ENCODE peak calls at places on chromosomes 16 and 17, in four cellular contexts. J is K562, C is HCT116, H is GM12878. K is an unnamed sample.

GRCh38 chr16:377419-377951 is 4.3 kb downstream of the PGAP6 start:
- DNase-seq in J (no peak), C (no peak), H (no peak), K (no peak)

GRCh38 chr17:82863941-82864720 is 24.3 kb upstream of the ZNF750 start:
- DNase-seq in J (peak; percentile 63), C (peak; percentile 68), H (peak; percentile 97), K (peak; percentile 70)

GRCh38 chr16:85583491-85584181 is 29.5 kb upstream of the GSE1 start:
- DNase-seq in J (no peak), C (no peak), H (no peak), K (peak; percentile 69)

GRCh38 chr16:69822174-69822935 is 60.2 kb downstream of the WWP2 start:
- DNase-seq in J (no peak), C (no peak), H (no peak), K (no peak)

GRCh38 chr16:51355871-51356270 is 204.8 kb upstream of the SALL1 start:
- DNase-seq in J (no peak), C (no peak), H (no peak), K (no peak)

GRCh38 chr17:16430650-16431049 is 15.3 kb downstream of the TRPV2 start:
- DNase-seq in J (no peak), C (no peak), H (no peak), K (no peak)

GRCh38 chr17:8001976-8002645 is at the start of gene GUCY2D:
- DNase-seq in J (no peak), C (no peak), H (no peak), K (no peak)

GRCh38 chr17:82384730-82385429 is 13.3 kb downstream of the UTS2R start:
- DNase-seq in J (peak; percentile 37), C (no peak), H (no peak), K (peak; percentile 59)

GRCh38 chr17:60151355-60151754 is 1.6 kb downstream of the CA4 start:
- DNase-seq in J (no peak), C (no peak), H (no peak), K (no peak)

GRCh38 chr17:48382989-48383388 is 47.0 kb downstream of the SKAP1 start:
- DNase-seq in J (no peak), C (no peak), H (no peak), K (no peak)

GRCh38 chr17:15510361-15510760 is 42.9 kb upstream of the CDRT4 start:
- DNase-seq in J (no peak), C (peak; percentile 19), H (no peak), K (no peak)

GRCh38 chr16:89210904-89211515 is 6.5 kb upstream of the ZNF778 start:
- DNase-seq in J (no peak), C (no peak), H (no peak), K (peak; percentile 33)

GRCh38 chr17:7716901-7717755 is at the start of gene DNAH2:
- DNase-seq in J (peak; percentile 90), C (peak; percentile 89), H (no peak), K (peak; percentile 97)

GRCh38 chr17:68398731-68399637 is 58.3 kb downstream of the WIPI1 start:
- DNase-seq in J (peak; percentile 76), C (peak; percentile 72), H (no peak), K (peak; percentile 86)

GRCh38 chr16:19005561-19006445 is 22.1 kb downstream of the TMC7 start:
- DNase-seq in J (no peak), C (peak; percentile 78), H (no peak), K (no peak)

GRCh38 chr16:85153656-85154091 is 41.4 kb upstream of the CIBAR2 start:
- DNase-seq in J (no peak), C (no peak), H (no peak), K (no peak)

GRCh38 chr16:88734361-88734728 is 28.0 kb downstream of the CTU2 start:
- DNase-seq in J (no peak), C (no peak), H (no peak), K (no peak)

GRCh38 chr17:13590441-13590840 is 11.3 kb downstream of the HS3ST3A1 start:
- DNase-seq in J (no peak), C (no peak), H (no peak), K (no peak)

GRCh38 chr16:22694887-22695382 is 119.0 kb upstream of the HS3ST2 start:
- DNase-seq in J (no peak), C (no peak), H (no peak), K (no peak)

GRCh38 chr16:22373662-22374310 is 633 bp downstream of the CDR2 start:
- DNase-seq in J (no peak), C (no peak), H (no peak), K (peak; percentile 54)

GRCh38 chr16:70789231-70789926 is 11.6 kb downstream of the VAC14 start:
- DNase-seq in J (no peak), C (no peak), H (no peak), K (peak; percentile 36)

GRCh38 chr16:57721765-57722499 is 13.6 kb upstream of the KATNB1 start:
- DNase-seq in J (no peak), C (no peak), H (no peak), K (peak; percentile 44)

GRCh38 chr16:8660841-8661301 is 13.5 kb upstream of the ABAT start:
- DNase-seq in J (peak; percentile 43), C (peak; percentile 62), H (no peak), K (peak; percentile 81)

GRCh38 chr17:39236981-39237441 is 11.3 kb upstream of the STAC2 start:
- DNase-seq in J (no peak), C (no peak), H (no peak), K (no peak)

GRCh38 chr17:47288531-47289116 is 35.0 kb downstream of the ITGB3 start:
- DNase-seq in J (peak; percentile 86), C (no peak), H (no peak), K (no peak)

GRCh38 chr17:36583787-36584186 is 7.9 kb upstream of the DHRS11 start:
- DNase-seq in J (no peak), C (no peak), H (no peak), K (no peak)

GRCh38 chr17:32451879-32452278 is 7.6 kb downstream of the PSMD11 start:
- DNase-seq in J (no peak), C (no peak), H (no peak), K (no peak)

GRCh38 chr17:61393904-61394629 is 5.6 kb upstream of the TBX2 start:
- DNase-seq in J (no peak), C (no peak), H (no peak), K (peak; percentile 81)

GRCh38 chr17:70820276-70820675 is 650.9 kb downstream of the KCNJ2 start:
- DNase-seq in J (no peak), C (no peak), H (no peak), K (no peak)

GRCh38 chr16:31298340-31298739 is 38.6 kb downstream of the ITGAM start:
- DNase-seq in J (no peak), C (no peak), H (no peak), K (no peak)

GRCh38 chr16:24966599-24966998 is 48.6 kb downstream of the ARHGAP17 start:
- DNase-seq in J (no peak), C (no peak), H (no peak), K (no peak)

GRCh38 chr16:50835358-50836060 is 93.6 kb downstream of the CYLD start:
- DNase-seq in J (no peak), C (no peak), H (no peak), K (no peak)

GRCh38 chr17:6463616-6464445 is 19.6 kb downstream of the PIMREG start:
- DNase-seq in J (no peak), C (no peak), H (no peak), K (no peak)

GRCh38 chr17:67157732-67158639 is 87.0 kb downstream of the HELZ start:
- DNase-seq in J (peak; percentile 31), C (peak; percentile 10), H (peak; percentile 2), K (peak; percentile 75)

GRCh38 chr17:3639981-3640596 is 3.5 kb downstream of the CTNS start:
- DNase-seq in J (peak; percentile 57), C (no peak), H (no peak), K (no peak)

GRCh38 chr17:511001-511690 is 158.5 kb upstream of the RPH3AL start:
- DNase-seq in J (no peak), C (no peak), H (no peak), K (no peak)

GRCh38 chr17:72879877-72880276 is 212.6 kb downstream of the SLC39A11 start:
- DNase-seq in J (no peak), C (no peak), H (no peak), K (no peak)

GRCh38 chr17:69757794-69758430 is 317.1 kb upstream of the KCNJ16 start:
- DNase-seq in J (no peak), C (no peak), H (no peak), K (no peak)
- TF ChIP-seq SIN3A in J (no peak), C (no peak), H (no peak), K (no peak)

DNA sequence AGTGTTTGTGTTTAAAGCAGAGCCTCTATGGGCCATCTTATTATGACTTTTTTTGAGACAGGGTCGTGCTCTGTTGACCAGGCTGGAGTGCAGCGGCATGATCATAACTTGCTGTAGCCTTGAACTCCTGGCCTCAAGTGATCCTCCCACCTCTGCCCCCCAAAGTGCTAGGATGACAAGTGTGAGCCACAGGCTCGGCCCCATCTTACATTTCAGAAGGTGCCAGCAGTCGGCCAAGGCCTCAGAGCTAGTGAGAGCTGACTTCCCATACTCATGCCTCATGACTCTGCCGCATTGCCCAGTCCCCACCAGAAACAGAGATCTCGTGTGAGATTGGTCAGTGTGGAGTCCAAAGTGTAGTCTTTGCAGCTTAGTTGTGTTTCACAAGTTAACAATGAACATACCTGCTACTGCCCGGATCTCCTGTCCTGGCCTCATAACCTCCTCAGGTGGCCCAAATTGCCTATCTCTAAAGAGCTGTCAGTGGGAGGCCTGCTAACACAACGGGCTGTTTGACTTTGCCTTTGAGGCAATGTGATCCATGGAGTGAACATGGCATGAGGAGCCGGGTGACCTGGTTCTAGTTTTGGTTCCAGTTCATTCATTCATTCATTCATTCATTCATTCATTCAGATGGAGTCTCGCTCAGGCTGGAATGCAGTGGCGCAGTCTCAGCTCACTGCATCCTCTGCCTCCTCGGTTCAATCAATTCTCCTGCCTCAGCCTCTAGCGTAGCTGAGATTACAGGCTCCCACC is 13.7 kb downstream of the MINK1 start:
- DNase-seq in J (no peak), C (no peak), H (no peak), K (no peak)
- H3K79me2 ChIP-seq in J (peaks cover 81% of the 10 kb centered on the region), C (peaks cover 92% of the 10 kb centered on the region), H (peaks cover 5% of the 10 kb centered on the region), K (peaks cover 90% of the 10 kb centered on the region)

GRCh38 chr16:78775161-78775561 is 675.7 kb downstream of the WWOX start:
- DNase-seq in J (no peak), C (no peak), H (no peak), K (no peak)
- TF ChIP-seq SIN3A in J (no peak), C (no peak), H (no peak), K (no peak)

GRCh38 chr17:79399610-79400144 is 211.2 kb downstream of the RBFOX3 start:
- DNase-seq in J (no peak), C (no peak), H (no peak), K (peak; percentile 67)
- H3K79me2 ChIP-seq in J (no peaks in the 10 kb centered on the region), C (no peaks in the 10 kb centered on the region), H (no peaks in the 10 kb centered on the region), K (no peaks in the 10 kb centered on the region)

DNA sequence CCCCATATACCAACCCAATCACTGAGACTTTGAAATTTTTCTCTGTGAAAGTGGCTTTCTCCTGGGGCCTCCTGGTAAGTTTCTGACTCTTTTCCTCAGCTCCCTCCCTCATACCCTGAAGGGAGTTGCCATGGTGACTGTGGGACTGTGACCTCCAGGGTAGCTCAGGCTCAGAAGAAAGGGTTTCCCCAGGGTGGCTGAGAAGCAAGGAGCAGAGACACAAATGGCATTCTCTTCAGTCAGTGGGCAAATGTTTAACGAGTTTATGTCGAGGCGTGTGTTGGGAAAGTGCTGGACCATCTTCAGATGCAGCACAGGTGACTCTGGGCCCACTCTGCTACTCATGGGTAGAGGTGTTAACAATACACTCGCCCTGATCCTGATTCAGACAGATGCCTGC is 46.8 kb downstream of the MRPS23 start:
- DNase-seq in J (no peak), C (no peak), H (no peak), K (no peak)
- TF ChIP-seq SIN3A in J (no peak), C (no peak), H (no peak), K (no peak)

GRCh38 chr16:81587626-81588160 is 143.1 kb downstream of the CMIP start:
- DNase-seq in J (no peak), C (no peak), H (no peak), K (no peak)
- H3K79me2 ChIP-seq in J (peaks cover 29% of the 10 kb centered on the region), C (peaks cover 74% of the 10 kb centered on the region), H (no peaks in the 10 kb centered on the region), K (no peaks in the 10 kb centered on the region)

K was measured in SK-N-SH.